ENCODE peak calls at places on chromosome 4, in eight cellular contexts. M, Y, Z, T, V, C, K and L are unnamed samples. For H3K9me3, the result is how much of the 10 kb centered on the place peaks cover.

GRCh38 chr4:76235915-76236314 is 15.6 kb upstream of the FAM47E start:
- DNase-seq in C (no peak), V (no peak), Z (no peak), T (no peak), K (peak), Y (no peak), M (no peak), L (no peak)

GRCh38 chr4:118410143-118410542 is 57.3 kb upstream of the PRSS12 start:
- DNase-seq in K (no peak), T (no peak), Z (peak), C (no peak), V (no peak), Y (no peak), M (no peak), L (no peak)

GRCh38 chr4:22670953-22671352 is 21.8 kb upstream of the GBA3 start:
- DNase-seq in Y (no peak), V (no peak), C (peak), M (no peak), K (no peak), Z (peak), T (no peak), L (no peak)

GRCh38 chr4:12562016-12562415 is 922.1 kb downstream of the RAB28 start:
- DNase-seq in M (no peak), Y (no peak), C (no peak), T (no peak), Z (no peak), K (no peak), V (no peak), L (no peak)

GRCh38 chr4:99404595-99405287 is 30.4 kb downstream of the ADH7 start:
- DNase-seq in V (no peak), Z (peak), Y (no peak), T (no peak), C (no peak), M (no peak), K (no peak), L (no peak)

GRCh38 chr4:151034829-151035228 is 19.7 kb upstream of the LRBA start:
- DNase-seq in V (no peak), K (no peak), C (no peak), Z (no peak), T (no peak), Y (no peak), M (no peak), L (no peak)

GRCh38 chr4:145709843-145710242 is 29.9 kb downstream of the C4orf51 start:
- DNase-seq in Y (no peak), C (no peak), T (no peak), K (no peak), M (no peak), V (no peak), Z (peak), L (no peak)

GRCh38 chr4:8574796-8575370 is 5.3 kb upstream of the GPR78 start:
- DNase-seq in M (no peak), Z (no peak), T (peak), C (no peak), V (no peak), K (no peak), Y (no peak), L (no peak)

GRCh38 chr4:158824425-158825274 is 55.8 kb downstream of the FNIP2 start:
- DNase-seq in M (no peak), K (no peak), Z (peak), V (no peak), Y (no peak), C (no peak), T (no peak), L (peak)

GRCh38 chr4:184255361-184255760 is 37.7 kb upstream of the ENPP6 start:
- DNase-seq in V (no peak), Z (no peak), C (no peak), K (no peak), M (no peak), Y (no peak), T (no peak), L (peak)

GRCh38 chr4:124534133-124534532 is 178.4 kb downstream of the ANKRD50 start:
- DNase-seq in C (no peak), M (no peak), T (no peak), K (no peak), V (no peak), Y (no peak), Z (no peak), L (no peak)

GRCh38 chr4:100347241-100347640 is 157.0 kb upstream of the DDIT4L start:
- DNase-seq in Y (no peak), C (no peak), Z (no peak), M (no peak), K (no peak), T (no peak), V (no peak), L (no peak)

GRCh38 chr4:128768373-128768996 is 41.0 kb upstream of the JADE1 start:
- DNase-seq in Z (peak), M (no peak), C (peak), K (no peak), V (no peak), T (no peak), Y (no peak), L (no peak)

GRCh38 chr4:18754180-18754579 is 732.6 kb upstream of the LCORL start:
- DNase-seq in M (no peak), K (no peak), T (no peak), Z (no peak), C (no peak), Y (no peak), V (no peak), L (no peak)

DNA sequence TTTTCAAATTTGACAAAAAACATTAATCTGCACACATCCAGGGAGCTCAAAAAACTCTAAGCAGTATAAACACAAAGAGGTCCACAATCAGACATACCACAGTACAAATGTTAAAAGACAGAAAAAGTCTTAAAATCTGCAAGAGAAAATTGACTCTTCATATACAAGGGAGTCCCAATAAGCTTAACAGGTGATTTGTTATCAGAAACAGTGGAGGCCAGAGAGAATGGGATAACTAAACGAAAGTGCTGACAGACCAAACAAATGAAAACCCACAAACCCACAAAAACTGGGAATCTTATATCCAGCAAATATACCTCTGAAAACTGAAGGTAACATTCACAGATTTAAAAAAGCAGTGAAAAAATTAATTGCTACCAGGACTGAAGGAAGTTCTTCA is 182.0 kb upstream of the PAQR3 start:
- DNase-seq in T (no peak), C (no peak), V (no peak), Z (no peak), Y (no peak), K (no peak), M (no peak), L (no peak)
- H3K9me3 ChIP-seq in T (under half), C (under half), V (under half), Z (under half), Y (under half), K (under half), M (under half), L (under half)

GRCh38 chr4:2412534-2412884 is 5.9 kb downstream of the ZFYVE28 start:
- DNase-seq in Z (no peak), V (no peak), M (no peak), C (peak), Y (peak), T (no peak), K (peak), L (no peak)
- H3K4me3 ChIP-seq in Z (peak), V (peak), M (peak), C (peak), Y (peak), T (peak), K (peak), L (no peak)

GRCh38 chr4:61202638-61203495 is 2.7 kb downstream of the ADGRL3 start:
- DNase-seq in M (no peak), K (no peak), Y (no peak), T (no peak), C (no peak), V (no peak), Z (no peak), L (peak)
- TF ChIP-seq CTCF in M (no peak), K (no peak), Y (no peak), T (no peak), C (no peak), V (no peak), Z (no peak), L (no peak)

GRCh38 chr4:336893-337142 is 796 bp upstream of the ZNF141 start:
- DNase-seq in C (no peak), T (no peak), K (no peak), Z (no peak), V (no peak), Y (no peak), M (no peak), L (no peak)

GRCh38 chr4:337143-337931 is at the start of gene ZNF141:
- DNase-seq in C (no peak), T (peak), K (peak), Y (peak), Z (peak), M (peak), V (peak), L (peak)

GRCh38 chr4:335515-335914 is 2.1 kb upstream of the ZNF141 start:
- DNase-seq in Z (no peak), C (no peak), M (no peak), K (no peak), V (no peak), Y (no peak), T (no peak), L (no peak)

GRCh38 chr4:337932-338758 is 531 bp downstream of the ZNF141 start:
- DNase-seq in M (peak), Z (peak), C (no peak), Y (peak), V (peak), K (no peak), T (peak), L (peak)

GRCh38 chr4:336099-336892 is 1.3 kb upstream of the ZNF141 start:
- DNase-seq in Z (no peak), K (peak), T (peak), M (peak), C (no peak), Y (peak), V (no peak), L (peak)
- H3K9me3 ChIP-seq in Z (under half), K (under half), T (under half), M (under half), C (under half), Y (under half), V (under half), L (under half)

GRCh38 chr4:32987111-32987510 is 2266.9 kb downstream of the PCDH7 start:
- DNase-seq in K (no peak), Z (no peak), T (no peak), V (no peak), Y (no peak), C (no peak), M (no peak), L (no peak)

GRCh38 chr4:32986236-32986635 is 2266.1 kb downstream of the PCDH7 start:
- DNase-seq in V (no peak), T (no peak), K (no peak), M (no peak), C (no peak), Z (no peak), Y (no peak), L (no peak)

DNA sequence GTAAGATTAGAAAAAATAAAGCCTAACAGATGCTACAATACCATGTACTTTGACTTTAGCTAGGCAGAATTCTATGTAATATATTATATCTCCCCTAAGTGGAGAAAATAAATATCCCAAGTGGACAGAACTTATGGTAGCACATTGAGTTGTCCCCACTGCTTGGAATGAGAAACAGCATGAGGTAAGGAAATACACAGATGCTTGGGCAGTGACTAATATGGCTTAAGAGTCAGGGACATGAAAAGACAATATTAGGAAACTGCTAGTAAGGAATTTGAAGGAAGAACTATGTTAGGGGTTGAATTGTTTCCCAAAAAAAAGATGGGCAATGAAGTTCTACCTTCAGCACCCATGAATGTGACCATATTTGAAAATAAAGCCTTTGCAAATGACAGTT is 2265.1 kb downstream of the PCDH7 start:
- DNase-seq in Y (no peak), Z (no peak), C (no peak), V (no peak), M (no peak), T (no peak), K (no peak), L (no peak)
- H3K4me3 ChIP-seq in Y (no peak), Z (no peak), C (no peak), V (no peak), M (no peak), T (no peak), K (no peak), L (no peak)

GRCh38 chr4:37666625-37667071 is 19.5 kb downstream of the RELL1 start:
- DNase-seq in C (peak), V (peak), K (peak), M (no peak), Z (peak), T (no peak), Y (peak), L (no peak)
- TF ChIP-seq CTCF in C (no peak), V (no peak), K (peak), M (no peak), Z (peak), T (no peak), Y (peak), L (no peak)

DNA sequence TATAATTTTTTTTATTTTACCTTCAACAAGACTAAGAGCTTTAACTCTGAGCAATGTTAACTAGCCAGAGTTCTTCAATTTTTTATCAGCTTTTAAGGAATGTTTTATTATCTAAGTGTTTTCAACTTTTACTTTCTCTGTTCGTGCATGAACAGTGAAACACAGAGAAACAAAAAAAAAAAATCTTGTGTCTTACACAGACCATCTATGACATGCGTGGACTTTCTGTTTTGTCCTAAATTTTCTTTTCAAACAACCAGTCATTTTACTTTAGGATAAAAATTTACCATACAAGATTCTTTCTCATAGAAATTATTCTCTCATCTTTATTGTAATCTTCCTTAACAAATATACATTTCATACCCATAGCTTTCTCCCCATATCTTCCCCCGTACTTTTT is 731.9 kb upstream of the PCDH10 start:
- DNase-seq in K (no peak), C (no peak), Z (no peak), T (no peak), V (no peak), Y (no peak), M (no peak), L (no peak)
- H3K9me3 ChIP-seq in K (under half), C (under half), Z (under half), T (under half), V (under half), Y (under half), M (under half), L (under half)

DNA sequence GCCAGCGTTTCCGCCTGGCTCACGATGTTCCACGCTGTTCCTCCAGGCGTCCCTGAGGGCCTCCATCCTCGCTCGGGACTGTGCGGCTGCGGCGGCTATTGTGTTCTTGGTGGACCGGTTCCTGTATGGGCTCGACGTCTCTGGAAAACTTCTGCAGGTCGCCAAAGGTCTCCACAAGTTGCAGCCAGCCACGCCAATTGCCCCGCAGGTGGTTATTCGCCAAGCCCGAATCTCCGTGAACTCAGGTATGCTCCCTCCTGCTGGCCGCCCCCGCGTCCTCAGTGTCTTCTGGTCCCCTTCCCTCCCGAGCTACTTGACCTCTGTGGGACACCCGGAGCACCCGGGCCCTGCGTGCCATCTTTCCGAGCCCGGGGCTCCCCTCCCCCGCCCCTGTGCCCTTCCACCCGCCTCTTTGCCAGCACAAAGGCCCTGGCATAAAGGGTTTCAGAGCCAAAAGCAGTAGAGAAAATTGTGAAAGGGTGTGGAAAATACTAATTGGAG is 104.1 kb downstream of the NEUROG2 start:
- DNase-seq in K (no peak), Z (no peak), T (no peak), M (no peak), Y (no peak), C (no peak), V (no peak), L (no peak)
- H3K4me3 ChIP-seq in K (no peak), Z (no peak), T (no peak), M (no peak), Y (no peak), C (no peak), V (no peak), L (no peak)